ENCODE peak calls at places on chromosome 17, in six cellular contexts. F is neuronal stem cell, E is GM23248, U is mesenchymal stem cell, K is HCT116, P is fibroblast of lung. Q is an unnamed sample. For H3K4me1, the result is how much of the 10 kb centered on the place peaks cover.

GRCh38 chr17:69492410-69493071 is 78.0 kb downstream of the MAP2K6 start:
- DNase-seq in K (peak), U (peak), F (no peak), E (peak), P (peak), Q (peak)

GRCh38 chr17:57935833-57936807 is 19.1 kb downstream of the CUEDC1 start:
- DNase-seq in U (peak), P (peak), K (no peak), F (peak), E (peak), Q (peak)

GRCh38 chr17:65123757-65124675 is 13.2 kb upstream of the RGS9 start:
- DNase-seq in E (peak), U (peak), F (no peak), K (no peak), P (no peak), Q (peak)

GRCh38 chr17:80008383-80008840 is 27.3 kb downstream of the TBC1D16 start:
- DNase-seq in K (peak), E (peak), P (peak), F (peak), U (peak), Q (peak)

GRCh38 chr17:66548158-66548557 is 245.7 kb downstream of the PRKCA start:
- DNase-seq in P (peak), F (no peak), U (peak), K (no peak), E (peak), Q (no peak)

GRCh38 chr17:82444941-82445521 is 5.5 kb downstream of the CYBC1 start:
- DNase-seq in P (peak), U (no peak), E (no peak), F (no peak), K (no peak), Q (no peak)

GRCh38 chr17:82668631-82669099 is 20.4 kb upstream of the WDR45B start:
- DNase-seq in U (peak), E (peak), K (peak), F (peak), P (peak), Q (peak)

GRCh38 chr17:57946798-57947358 is 8.3 kb downstream of the CUEDC1 start:
- DNase-seq in P (peak), U (peak), F (no peak), E (peak), K (no peak), Q (no peak)

GRCh38 chr17:55601874-55602364 is 90.7 kb upstream of the SMIM36 start:
- DNase-seq in U (peak), K (peak), F (peak), P (no peak), E (peak), Q (peak)

GRCh38 chr17:78345172-78345571 is 14.7 kb downstream of the SOCS3 start:
- DNase-seq in E (no peak), F (no peak), K (no peak), U (no peak), P (no peak), Q (peak)

GRCh38 chr17:67079481-67079880 is 35.1 kb downstream of the CACNG1 start:
- DNase-seq in E (no peak), U (no peak), P (no peak), K (no peak), F (no peak), Q (no peak)

GRCh38 chr17:14329900-14330491 is 29.1 kb downstream of the HS3ST3B1 start:
- DNase-seq in E (no peak), F (no peak), U (no peak), P (no peak), K (no peak), Q (no peak)

GRCh38 chr17:18008496-18009268 is 30.3 kb downstream of the ATPAF2 start:
- DNase-seq in P (peak), F (no peak), E (peak), K (no peak), U (peak), Q (no peak)

GRCh38 chr17:78129385-78130079 is 977 bp upstream of the TMC6 start:
- DNase-seq in U (no peak), F (no peak), K (no peak), E (no peak), P (no peak), Q (peak)

GRCh38 chr17:81635973-81636504 is 873 bp downstream of the NPLOC4 start:
- DNase-seq in U (no peak), E (peak), F (no peak), P (peak), K (no peak), Q (no peak)

GRCh38 chr17:73091770-73092517 is 544 bp downstream of the SLC39A11 start:
- DNase-seq in U (peak), P (peak), K (no peak), E (peak), F (no peak), Q (peak)

GRCh38 chr17:38725066-38725465 is 5.1 kb upstream of the CISD3 start:
- DNase-seq in U (no peak), E (no peak), P (no peak), K (no peak), F (no peak), Q (no peak)

GRCh38 chr17:49372428-49372827 is 10.4 kb upstream of the ZNF652 start:
- DNase-seq in E (no peak), K (no peak), F (no peak), P (no peak), U (no peak), Q (no peak)

GRCh38 chr17:45293413-45294211 is 23.2 kb downstream of the MAP3K14 start:
- DNase-seq in F (no peak), P (peak), K (peak), E (peak), U (peak), Q (peak)

GRCh38 chr17:48611681-48612455 is 1.1 kb upstream of the HOXB7 start:
- DNase-seq in P (no peak), E (peak), F (no peak), K (no peak), U (peak), Q (peak)

GRCh38 chr17:47278561-47278960 is 24.9 kb downstream of the ITGB3 start:
- DNase-seq in U (no peak), F (no peak), K (no peak), E (no peak), P (no peak), Q (no peak)

GRCh38 chr17:47882247-47882646 is 13.8 kb upstream of the SP2 start:
- DNase-seq in P (no peak), U (peak), K (no peak), E (peak), F (no peak), Q (no peak)

GRCh38 chr17:48878920-48879898 is 13.4 kb upstream of the ATP5MC1 start:
- DNase-seq in U (peak), K (peak), E (peak), F (peak), P (peak), Q (peak)

GRCh38 chr17:51734462-51734861 is 424.1 kb downstream of the CA10 start:
- DNase-seq in F (no peak), E (peak), U (no peak), K (peak), P (no peak), Q (peak)

GRCh38 chr17:74295625-74296547 is 21.9 kb downstream of the DNAI2 start:
- DNase-seq in F (no peak), K (no peak), E (peak), P (peak), U (no peak), Q (no peak)

GRCh38 chr17:36921131-36921851 is 16.0 kb upstream of the LHX1 start:
- DNase-seq in F (no peak), K (peak), E (peak), P (peak), U (peak), Q (peak)

GRCh38 chr17:15954222-15954621 is 9.3 kb downstream of the ADORA2B start:
- DNase-seq in P (peak), E (peak), F (no peak), U (peak), K (peak), Q (no peak)

GRCh38 chr17:2087597-2088211 is 32.8 kb downstream of the HIC1 start:
- DNase-seq in U (peak), F (no peak), E (peak), P (peak), K (no peak), Q (no peak)

GRCh38 chr17:16282522-16282921 is 65.5 kb downstream of the PIGL start:
- DNase-seq in U (peak), K (peak), P (peak), E (peak), F (no peak), Q (no peak)

GRCh38 chr17:4584125-4584834 is at the start of gene SMTNL2:
- DNase-seq in P (no peak), E (peak), K (no peak), U (no peak), F (no peak), Q (peak)

GRCh38 chr17:16911141-16911937 is 60.6 kb downstream of the TNFRSF13B start:
- DNase-seq in F (no peak), K (no peak), P (peak), U (no peak), E (no peak), Q (peak)

GRCh38 chr17:65633988-65634387 is 72.5 kb upstream of the AXIN2 start:
- DNase-seq in E (no peak), P (no peak), F (no peak), U (no peak), K (no peak), Q (no peak)

GRCh38 chr17:66952031-66952524 is 12.4 kb upstream of the CACNG4 start:
- DNase-seq in U (peak), K (peak), F (no peak), P (peak), E (peak), Q (peak)

GRCh38 chr17:64978138-64978537 is 58.9 kb upstream of the LRRC37A3 start:
- DNase-seq in U (no peak), P (no peak), F (no peak), K (no peak), E (no peak), Q (peak)

GRCh38 chr17:17305282-17305801 is 2.2 kb downstream of the NT5M start:
- DNase-seq in P (no peak), F (no peak), U (peak), E (no peak), K (no peak), Q (no peak)

DNA sequence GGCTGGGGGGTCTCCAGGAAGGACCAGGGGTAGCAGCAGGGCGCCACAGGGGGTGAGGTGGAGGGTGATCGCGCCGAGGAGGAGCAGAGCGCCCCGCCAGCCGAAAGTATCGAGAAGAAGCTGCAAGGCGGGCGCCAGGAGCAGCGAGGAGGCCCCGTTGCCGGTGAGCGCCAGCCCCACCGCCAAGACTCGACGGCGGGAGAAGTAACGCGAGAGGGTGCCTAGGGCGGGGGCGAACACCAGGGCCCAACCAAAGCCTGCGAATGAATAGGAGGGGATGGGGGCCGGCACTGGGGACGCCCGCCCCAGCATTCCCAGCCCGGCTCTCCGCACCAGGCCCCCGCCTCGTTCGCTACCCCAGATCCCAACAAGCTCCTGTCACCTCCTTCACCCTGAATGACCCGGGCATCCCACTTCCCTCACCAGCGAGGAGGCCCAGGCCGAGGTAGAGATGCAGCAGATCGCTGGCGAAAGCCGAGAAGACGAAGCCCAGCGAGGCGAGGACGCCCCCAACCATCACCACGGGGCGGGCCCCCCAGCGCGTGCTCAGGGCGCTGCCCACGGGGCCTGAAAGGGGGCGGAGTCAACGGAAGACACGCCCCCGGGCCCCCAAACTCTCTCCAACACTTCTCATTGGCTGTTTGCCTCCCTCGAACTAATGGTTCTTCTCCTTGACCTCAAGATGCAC is 1.2 kb downstream of the SLC16A11 start:
- DNase-seq in P (no peak), E (no peak), F (no peak), U (no peak), K (no peak), Q (peak)
- H3K4me3 ChIP-seq in P (no peak), E (peak), F (no peak), U (no peak), K (no peak), Q (no peak)

GRCh38 chr17:965311-965989 is 14.1 kb downstream of the NXN start:
- DNase-seq in P (peak), F (no peak), U (peak), E (no peak), K (no peak), Q (peak)

GRCh38 chr17:967122-967521 is 12.5 kb downstream of the NXN start:
- DNase-seq in E (no peak), F (no peak), P (no peak), K (no peak), U (no peak), Q (peak)

GRCh38 chr17:969767-970387 is 9.7 kb downstream of the NXN start:
- DNase-seq in U (peak), P (no peak), F (no peak), K (peak), E (peak), Q (peak)

GRCh38 chr17:970388-970768 is 9.2 kb downstream of the NXN start:
- DNase-seq in E (no peak), U (no peak), K (no peak), P (no peak), F (no peak), Q (peak)

DNA sequence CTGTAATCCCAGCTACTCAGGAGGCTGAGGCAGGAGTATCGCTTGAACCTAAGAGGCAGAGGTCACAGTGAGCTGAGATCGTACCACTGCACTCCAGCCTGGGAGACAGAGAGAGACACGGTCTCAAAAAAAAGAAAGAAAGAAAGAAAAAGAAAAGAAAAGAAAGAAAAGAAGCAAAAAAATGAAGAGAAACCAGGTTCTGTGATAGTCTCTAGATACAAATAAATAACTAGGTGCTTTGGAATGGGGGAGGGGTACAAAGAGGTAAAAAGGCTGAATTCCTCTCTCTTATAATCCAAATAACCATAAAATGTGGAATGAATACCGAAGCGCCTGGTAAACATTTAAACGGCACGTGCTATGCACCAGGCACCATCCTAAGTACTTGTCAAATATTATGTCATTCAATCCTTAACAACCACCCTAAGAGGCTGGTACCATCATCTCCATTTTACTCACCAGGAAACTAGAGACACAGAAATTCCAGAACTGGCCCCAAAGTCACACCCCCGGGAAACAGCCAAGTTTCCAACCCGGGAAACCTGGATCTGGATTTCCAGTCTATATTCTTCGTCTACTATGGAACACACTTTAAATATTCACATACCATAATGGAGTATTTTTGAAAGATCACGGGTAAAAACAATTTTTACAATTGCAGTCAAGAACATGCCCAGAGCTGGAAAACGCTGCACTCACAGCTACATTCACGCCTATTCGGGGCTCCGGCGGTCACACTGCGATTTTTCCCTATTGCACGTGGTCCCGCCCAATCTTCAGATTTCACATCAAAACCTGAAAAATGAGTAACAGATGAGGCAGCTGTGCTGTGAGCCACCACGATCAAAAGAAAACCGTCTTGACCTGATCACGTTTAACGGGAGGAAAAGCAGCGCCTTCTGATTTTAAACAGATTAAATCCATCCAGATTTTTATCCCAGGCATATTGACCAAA is 10.5 kb downstream of the NXN start:
- DNase-seq in U (no peak), F (no peak), K (peak), E (peak), P (peak), Q (no peak)
- H3K4me1 ChIP-seq in U (under half), F (under half), K (half or more), E (under half), P (under half), Q (under half)

GRCh38 chr17:41352597-41353366 is 2.2 kb upstream of the KRT33A start:
- DNase-seq in F (no peak), E (peak), U (no peak), K (no peak), P (no peak), Q (peak)
- H3K9ac ChIP-seq in F (no peak), E (no peak), U (no peak), K (no peak), P (no peak), Q (no peak)

GRCh38 chr17:44186307-44187130 is at the start of gene TMUB2:
- DNase-seq in F (peak), P (peak), U (peak), K (peak), E (peak), Q (peak)
- H3K4me3 ChIP-seq in F (peak), P (peak), U (peak), K (peak), E (peak), Q (peak)

DNA sequence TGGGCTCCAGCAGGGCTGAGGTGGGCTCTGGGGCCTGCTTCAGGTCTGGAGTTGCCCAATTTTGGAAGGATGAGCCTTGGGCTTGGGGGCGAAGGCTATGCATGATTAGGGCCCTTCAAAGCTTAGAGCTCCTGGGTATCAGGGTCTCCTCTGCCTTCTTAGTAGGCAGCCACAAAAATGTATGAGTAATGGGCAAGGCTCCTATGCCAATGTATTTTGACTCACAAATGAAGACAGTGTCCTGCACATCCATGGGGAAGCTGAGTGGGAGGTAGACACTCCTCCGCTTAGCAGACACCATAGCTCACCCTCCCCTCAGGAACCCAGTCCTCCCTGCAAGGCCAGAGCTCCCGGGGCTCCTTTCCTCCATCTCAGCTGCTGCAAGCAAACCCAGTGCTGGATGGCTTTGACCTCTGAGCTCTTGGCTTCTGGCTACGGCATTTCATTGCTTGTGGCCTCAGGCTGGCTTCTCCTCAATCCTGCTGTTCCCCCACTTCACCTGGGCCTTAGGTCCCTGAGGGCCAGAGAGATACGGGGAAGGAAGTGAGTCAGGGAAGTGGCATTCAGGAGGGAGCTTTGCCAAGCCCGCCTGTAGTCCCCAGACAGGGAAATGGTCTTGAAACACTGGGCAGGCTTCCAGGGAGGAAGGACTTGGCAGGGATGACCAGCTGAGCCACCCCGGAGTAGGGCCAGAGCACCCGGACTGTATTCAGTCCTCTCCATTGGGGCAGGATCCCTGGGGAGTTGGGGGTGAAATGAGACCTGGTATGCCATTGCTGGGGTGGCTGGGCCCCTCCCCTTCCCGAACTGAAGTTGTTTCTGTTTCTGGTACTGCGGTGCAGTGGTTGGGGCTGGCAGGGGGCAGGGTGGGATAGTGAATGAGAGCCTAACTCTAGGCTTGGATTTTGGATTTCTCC is 4.4 kb downstream of the ABCC3 start:
- DNase-seq in F (no peak), K (peak), U (peak), P (peak), E (peak), Q (peak)
- H3K4me1 ChIP-seq in F (under half), K (half or more), U (half or more), P (under half), E (under half), Q (under half)